ENCODE peak calls at places on chromosomes 6 and 20, in four cellular contexts. R, W, S and U are unnamed samples.

GRCh38 chr6:26272171-26272631 is 92.8 kb upstream of the BTN3A2 start:
- DNase-seq in S (no peak), R (no peak), W (no peak), U (no peak)

GRCh38 chr20:47854687-47855212 is 69.5 kb upstream of the SULF2 start:
- DNase-seq in W (peak; percentile 41), S (peak; percentile 43), R (peak; percentile 55), U (peak; percentile 69)

GRCh38 chr20:4560667-4561066 is 161.0 kb upstream of the PRND start:
- DNase-seq in W (peak; percentile 86), S (no peak), R (no peak), U (no peak)

GRCh38 chr6:44452725-44453124 is 65.2 kb downstream of the CDC5L start:
- DNase-seq in W (peak; percentile 87), S (no peak), R (no peak), U (peak; percentile 51)

GRCh38 chr6:156028310-156029131 is 572.9 kb upstream of the NOX3 start:
- DNase-seq in R (no peak), S (no peak), W (no peak), U (no peak)

GRCh38 chr6:147709396-147710272 is 201.1 kb downstream of the SAMD5 start:
- DNase-seq in R (no peak), S (peak; percentile 77), W (no peak), U (peak; percentile 7)

GRCh38 chr6:50927816-50928215 is 109.1 kb downstream of the TFAP2B start:
- DNase-seq in R (no peak), W (no peak), S (no peak), U (no peak)

GRCh38 chr6:108945686-108946158 is 97.5 kb downstream of the ARMC2 start:
- DNase-seq in R (no peak), S (no peak), W (no peak), U (no peak)

GRCh38 chr20:51565741-51566140 is 23.2 kb upstream of the NFATC2 start:
- DNase-seq in S (no peak), W (peak; percentile 32), R (no peak), U (no peak)

GRCh38 chr20:34037121-34037520 is 43.4 kb downstream of the RALY start:
- DNase-seq in W (no peak), R (no peak), S (peak; percentile 50), U (no peak)

GRCh38 chr20:15977758-15978157 is 595.5 kb downstream of the KIF16B start:
- DNase-seq in W (no peak), R (no peak), S (no peak), U (no peak)

GRCh38 chr6:140486468-140487361 is 1112.3 kb upstream of the CITED2 start:
- DNase-seq in R (no peak), W (peak; percentile 45), S (no peak), U (no peak)

GRCh38 chr6:143196525-143197225 is 136.0 kb downstream of the AIG1 start:
- DNase-seq in S (no peak), R (no peak), W (peak; percentile 41), U (no peak)

GRCh38 chr20:62551408-62552323 is 75.9 kb upstream of the GATA5 start:
- DNase-seq in S (no peak), W (no peak), R (no peak), U (no peak)

GRCh38 chr6:98824907-98825601 is 9.3 kb upstream of the POU3F2 start:
- DNase-seq in S (no peak), R (no peak), W (no peak), U (no peak)

GRCh38 chr6:64520050-64520449 is 884.4 kb downstream of the PHF3 start:
- DNase-seq in S (no peak), W (peak; percentile 95), R (peak; percentile 4), U (no peak)

GRCh38 chr6:156154896-156155295 is 622.3 kb upstream of the ARID1B start:
- DNase-seq in S (no peak), W (peak; percentile 5), R (no peak), U (no peak)

GRCh38 chr6:51077967-51078518 is 259.4 kb downstream of the TFAP2B start:
- DNase-seq in R (no peak), W (no peak), S (no peak), U (no peak)

GRCh38 chr6:114785235-114786127 is 442.7 kb upstream of the HS3ST5 start:
- DNase-seq in W (no peak), S (no peak), R (no peak), U (no peak)

GRCh38 chr6:18323935-18324707 is 59.8 kb upstream of the DEK start:
- DNase-seq in W (peak; percentile 61), R (peak; percentile 47), S (peak; percentile 58), U (peak; percentile 54)

GRCh38 chr20:46568570-46569129 is 18.2 kb upstream of the OCSTAMP start:
- DNase-seq in R (no peak), S (no peak), W (peak; percentile 72), U (peak; percentile 79)

GRCh38 chr20:16314320-16314719 is 258.9 kb downstream of the KIF16B start:
- DNase-seq in W (no peak), R (no peak), S (no peak), U (no peak)

GRCh38 chr6:99905209-99906106 is 88.6 kb downstream of the MCHR2 start:
- DNase-seq in R (peak; percentile 3), S (peak; percentile 32), W (peak; percentile 56), U (peak; percentile 46)

GRCh38 chr6:38153511-38153910 is 334.0 kb downstream of the ZFAND3 start:
- DNase-seq in S (no peak), R (no peak), W (no peak), U (no peak)

GRCh38 chr6:166751051-166751595 is 124.1 kb upstream of the RPS6KA2 start:
- DNase-seq in W (no peak), S (no peak), R (no peak), U (no peak)

GRCh38 chr6:83231146-83231545 is 38.0 kb downstream of the RWDD2A start:
- DNase-seq in W (peak; percentile 90), S (no peak), R (no peak), U (no peak)

GRCh38 chr6:56540950-56541600 is 101.6 kb downstream of the DST start:
- DNase-seq in W (peak; percentile 58), R (no peak), S (no peak), U (peak; percentile 77)

GRCh38 chr6:168157272-168158007 is 78.4 kb upstream of the FRMD1 start:
- DNase-seq in W (peak; percentile 78), R (peak; percentile 18), S (no peak), U (no peak)

GRCh38 chr6:13813621-13814175 is 659 bp downstream of the MCUR1 start:
- DNase-seq in S (peak; percentile 81), W (peak; percentile 50), R (peak; percentile 48), U (peak; percentile 84)

DNA sequence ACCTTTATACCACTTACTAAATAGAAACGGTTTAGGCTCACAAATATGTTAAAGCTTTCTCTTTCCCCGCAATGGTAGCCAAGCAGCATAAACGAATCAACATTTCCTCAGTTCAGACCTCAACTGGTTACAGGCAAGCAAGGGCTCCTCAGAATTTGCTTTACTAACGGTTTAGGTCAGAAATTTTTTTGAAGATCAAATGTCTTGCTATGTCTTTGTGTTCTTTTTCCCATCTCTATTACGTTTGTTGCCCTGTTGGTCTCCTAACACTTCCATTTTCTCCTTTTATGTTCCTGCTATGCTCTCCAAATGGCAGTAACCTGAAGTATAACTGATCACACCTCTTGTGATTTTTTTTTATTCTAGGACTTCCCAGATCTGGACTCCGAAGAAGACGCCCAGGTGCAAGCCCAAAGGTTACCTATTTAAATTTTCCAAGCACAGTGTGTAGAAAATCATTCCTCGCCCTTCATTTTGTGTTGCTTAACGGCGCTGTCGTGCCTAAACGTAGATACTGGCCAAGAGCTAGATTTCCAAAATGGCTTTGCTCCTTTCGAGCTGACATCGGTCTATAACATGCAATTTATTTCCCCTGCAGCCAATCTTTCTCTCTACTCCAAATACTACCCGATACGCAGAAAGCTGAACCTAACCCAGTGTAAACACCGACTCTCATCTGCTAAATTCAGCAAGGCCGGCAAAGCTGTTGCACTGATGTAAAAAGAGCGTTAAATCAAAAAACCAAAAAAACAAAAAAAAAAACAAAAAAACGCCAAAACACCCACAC is 664 bp upstream of the ASF1A start:
- DNase-seq in R (no peak), W (peak; percentile 67), S (peak; percentile 16), U (peak; percentile 49)
- TF ChIP-seq MAZ in R (no peak), W (no peak), S (peak; percentile 60), U (no peak)

DNA sequence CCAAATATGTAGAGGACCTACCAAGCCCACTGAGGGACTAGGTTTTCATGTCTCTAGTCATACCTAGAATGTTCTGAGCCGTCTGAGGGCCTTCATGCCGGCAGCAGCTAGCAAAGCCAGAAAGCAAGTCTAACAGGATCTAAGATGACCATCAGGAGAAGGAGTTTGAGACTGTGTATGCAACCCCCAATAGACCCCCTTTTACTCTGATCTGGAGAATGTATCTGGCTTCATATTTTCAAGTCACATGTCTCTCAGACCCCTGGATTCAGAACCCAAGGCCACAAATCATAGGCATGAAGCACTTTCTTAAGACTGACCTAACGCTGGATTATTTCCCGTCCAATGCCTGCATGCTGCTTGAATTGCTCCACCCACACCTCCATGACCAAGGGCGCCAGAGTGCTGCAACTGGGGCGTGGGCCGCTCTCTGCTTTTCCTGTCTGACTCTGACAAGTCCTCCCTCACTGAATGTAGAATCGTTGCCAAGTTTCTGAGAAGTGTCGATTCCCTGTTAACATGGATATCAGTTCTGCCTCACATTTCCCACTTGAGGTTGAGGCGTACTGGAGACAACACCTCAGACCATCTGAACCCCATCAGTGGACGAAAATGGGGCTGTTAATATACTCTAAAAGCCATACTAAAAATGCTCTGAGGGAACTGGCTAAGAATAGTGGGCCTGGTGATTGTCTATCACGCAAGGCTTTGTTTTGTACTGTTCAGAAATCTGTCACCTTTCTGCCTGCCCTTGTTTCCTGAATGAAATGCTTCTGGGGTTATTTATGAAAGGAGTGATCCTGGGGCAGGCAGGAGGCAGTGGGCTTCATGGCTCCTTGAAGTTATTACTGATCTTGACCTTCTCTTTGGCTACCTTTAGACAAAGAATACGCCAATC is 23.9 kb upstream of the ASXL1 start:
- DNase-seq in R (no peak), S (peak; percentile 73), W (no peak), U (no peak)
- TF ChIP-seq MAZ in R (no peak), S (no peak), W (no peak), U (no peak)

GRCh38 chr6:133441491-133441890 is 200.3 kb downstream of the EYA4 start:
- DNase-seq in W (no peak), S (no peak), R (no peak), U (no peak)
- TF ChIP-seq MAZ in W (no peak), S (no peak), R (no peak), U (no peak)

GRCh38 chr6:5498579-5498899 is 237.2 kb downstream of the FARS2 start:
- DNase-seq in W (peak; percentile 47), S (no peak), R (no peak), U (no peak)

GRCh38 chr6:5497896-5498578 is 236.7 kb downstream of the FARS2 start:
- DNase-seq in R (no peak), S (no peak), W (peak; percentile 62), U (no peak)

GRCh38 chr6:5504078-5504477 is 242.8 kb downstream of the FARS2 start:
- DNase-seq in W (no peak), R (no peak), S (no peak), U (no peak)

GRCh38 chr6:5501837-5502236 is 240.5 kb downstream of the FARS2 start:
- DNase-seq in W (no peak), S (no peak), R (no peak), U (no peak)

DNA sequence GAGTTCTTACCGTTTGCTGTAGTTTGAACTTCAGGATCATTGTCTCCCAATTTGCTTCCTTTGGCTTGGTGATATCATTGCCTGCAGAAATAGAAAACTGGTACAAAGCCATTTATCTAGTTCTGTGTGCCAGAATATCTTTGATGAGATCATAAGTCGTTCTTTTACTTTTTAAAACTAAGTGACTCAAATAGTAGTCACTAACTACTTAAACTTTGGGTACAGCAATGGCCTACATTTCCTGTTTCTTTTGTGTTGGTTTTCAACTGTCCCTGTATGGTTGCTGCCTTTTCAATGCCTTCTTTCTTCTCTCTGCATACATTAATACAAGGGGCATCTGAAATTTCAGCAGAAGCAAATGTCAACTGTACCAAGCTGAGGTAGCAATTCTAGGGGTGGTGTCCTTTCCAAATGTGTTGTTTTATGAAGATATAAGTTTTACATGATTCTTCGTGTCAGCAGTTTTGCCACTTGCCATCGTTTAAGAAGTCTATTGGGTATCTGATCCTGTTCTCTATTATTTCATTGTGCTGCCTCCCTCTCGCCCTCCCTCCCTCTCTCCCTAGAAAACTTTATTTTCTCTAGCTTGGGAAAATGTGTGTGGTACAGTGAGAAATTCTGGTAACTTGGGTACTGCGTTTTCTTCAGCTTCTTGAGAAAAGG is 238.5 kb downstream of the FARS2 start:
- DNase-seq in R (no peak), S (no peak), W (peak; percentile 76), U (no peak)
- TF ChIP-seq MAZ in R (no peak), S (no peak), W (no peak), U (no peak)